ENCODE peak calls at places on chromosomes 2 and 18, in eight cellular contexts. One of them, this sample, is unnamed.

GRCh38 chr2:8418721-8419120 is 263.1 kb upstream of the ID2 start:
- DNase-seq in fibroblast of the aortic adventitia: no peak
- DNase-seq in posterior vena cava: no peak
- DNase-seq in GM13976: no peak
- DNase-seq in C1 segment of cervical spinal cord: no peak
- DNase-seq in thoracic aorta: no peak
- DNase-seq in NCI-H1105: no peak
- DNase-seq in cardiac muscle cell: no peak
- DNase-seq in this sample: no peak

GRCh38 chr2:74206180-74206688 is 7.8 kb downstream of the MTHFD2 start:
- DNase-seq in GM13976: peak; percentile 62
- DNase-seq in cardiac muscle cell: no peak
- DNase-seq in C1 segment of cervical spinal cord: no peak
- DNase-seq in posterior vena cava: no peak
- DNase-seq in NCI-H1105: no peak
- DNase-seq in thoracic aorta: no peak
- DNase-seq in fibroblast of the aortic adventitia: peak; percentile 60
- DNase-seq in this sample: no peak

GRCh38 chr2:37322368-37322767 is 2.3 kb downstream of the PRKD3 start:
- DNase-seq in posterior vena cava: no peak
- DNase-seq in thoracic aorta: no peak
- DNase-seq in NCI-H1105: no peak
- DNase-seq in fibroblast of the aortic adventitia: peak; percentile 62
- DNase-seq in GM13976: peak; percentile 19
- DNase-seq in C1 segment of cervical spinal cord: no peak
- DNase-seq in cardiac muscle cell: no peak
- DNase-seq in this sample: no peak

GRCh38 chr2:127674241-127675209 is 805 bp downstream of the LIMS2 start:
- DNase-seq in cardiac muscle cell: peak; percentile 64
- DNase-seq in fibroblast of the aortic adventitia: no peak
- DNase-seq in thoracic aorta: no peak
- DNase-seq in C1 segment of cervical spinal cord: no peak
- DNase-seq in GM13976: peak; percentile 75
- DNase-seq in posterior vena cava: no peak
- DNase-seq in NCI-H1105: no peak
- DNase-seq in this sample: no peak

GRCh38 chr2:136004920-136005319 is 19.5 kb upstream of the DARS1 start:
- DNase-seq in fibroblast of the aortic adventitia: no peak
- DNase-seq in posterior vena cava: no peak
- DNase-seq in cardiac muscle cell: no peak
- DNase-seq in thoracic aorta: no peak
- DNase-seq in GM13976: no peak
- DNase-seq in NCI-H1105: no peak
- DNase-seq in C1 segment of cervical spinal cord: no peak
- DNase-seq in this sample: no peak

GRCh38 chr2:73896362-73897239 is 3.8 kb downstream of the ACTG2 start:
- DNase-seq in GM13976: peak; percentile 51
- DNase-seq in C1 segment of cervical spinal cord: no peak
- DNase-seq in fibroblast of the aortic adventitia: peak; percentile 91
- DNase-seq in posterior vena cava: no peak
- DNase-seq in cardiac muscle cell: no peak
- DNase-seq in thoracic aorta: no peak
- DNase-seq in NCI-H1105: no peak
- DNase-seq in this sample: peak; percentile 77

GRCh38 chr2:164840458-164840929 is 1.1 kb downstream of the COBLL1 start:
- DNase-seq in GM13976: no peak
- DNase-seq in thoracic aorta: peak; percentile 11
- DNase-seq in C1 segment of cervical spinal cord: no peak
- DNase-seq in cardiac muscle cell: peak; percentile 19
- DNase-seq in posterior vena cava: peak; percentile 90
- DNase-seq in NCI-H1105: peak; percentile 19
- DNase-seq in fibroblast of the aortic adventitia: no peak
- DNase-seq in this sample: peak; percentile 51

GRCh38 chr18:79930020-79930642 is 21.3 kb downstream of the SLC66A2 start:
- DNase-seq in GM13976: no peak
- DNase-seq in thoracic aorta: no peak
- DNase-seq in NCI-H1105: no peak
- DNase-seq in cardiac muscle cell: no peak
- DNase-seq in posterior vena cava: no peak
- DNase-seq in C1 segment of cervical spinal cord: no peak
- DNase-seq in fibroblast of the aortic adventitia: peak; percentile 22
- DNase-seq in this sample: no peak

GRCh38 chr2:225399509-225399908 is at the start of gene NYAP2:
- DNase-seq in fibroblast of the aortic adventitia: no peak
- DNase-seq in thoracic aorta: no peak
- DNase-seq in cardiac muscle cell: no peak
- DNase-seq in GM13976: no peak
- DNase-seq in C1 segment of cervical spinal cord: peak; percentile 2
- DNase-seq in NCI-H1105: peak; percentile 90
- DNase-seq in posterior vena cava: no peak
- DNase-seq in this sample: no peak

GRCh38 chr2:233584210-233584609 is 17.6 kb upstream of the USP40 start:
- DNase-seq in GM13976: no peak
- DNase-seq in thoracic aorta: no peak
- DNase-seq in cardiac muscle cell: no peak
- DNase-seq in C1 segment of cervical spinal cord: no peak
- DNase-seq in fibroblast of the aortic adventitia: no peak
- DNase-seq in NCI-H1105: no peak
- DNase-seq in posterior vena cava: no peak
- DNase-seq in this sample: no peak

GRCh38 chr2:51722311-51722710 is 690.4 kb upstream of the NRXN1 start:
- DNase-seq in thoracic aorta: no peak
- DNase-seq in GM13976: no peak
- DNase-seq in NCI-H1105: no peak
- DNase-seq in cardiac muscle cell: no peak
- DNase-seq in C1 segment of cervical spinal cord: no peak
- DNase-seq in fibroblast of the aortic adventitia: peak; percentile 37
- DNase-seq in posterior vena cava: no peak
- DNase-seq in this sample: no peak

GRCh38 chr2:241312082-241312481 is 3.4 kb downstream of the HDLBP start:
- DNase-seq in posterior vena cava: no peak
- DNase-seq in fibroblast of the aortic adventitia: no peak
- DNase-seq in GM13976: no peak
- DNase-seq in cardiac muscle cell: no peak
- DNase-seq in C1 segment of cervical spinal cord: no peak
- DNase-seq in thoracic aorta: no peak
- DNase-seq in NCI-H1105: no peak
- DNase-seq in this sample: no peak

GRCh38 chr18:63365909-63366269 is 1.1 kb downstream of the KDSR start:
- DNase-seq in fibroblast of the aortic adventitia: peak; percentile 23
- DNase-seq in GM13976: peak; percentile 34
- DNase-seq in thoracic aorta: no peak
- DNase-seq in NCI-H1105: no peak
- DNase-seq in cardiac muscle cell: peak; percentile 17
- DNase-seq in posterior vena cava: no peak
- DNase-seq in C1 segment of cervical spinal cord: peak; percentile 41
- DNase-seq in this sample: no peak

GRCh38 chr2:225137971-225138370 is 95.7 kb upstream of the DOCK10 start:
- DNase-seq in NCI-H1105: no peak
- DNase-seq in cardiac muscle cell: no peak
- DNase-seq in posterior vena cava: no peak
- DNase-seq in fibroblast of the aortic adventitia: peak; percentile 8
- DNase-seq in GM13976: no peak
- DNase-seq in thoracic aorta: no peak
- DNase-seq in C1 segment of cervical spinal cord: no peak
- DNase-seq in this sample: no peak

GRCh38 chr2:42127425-42128424 is 41.4 kb upstream of the EML4 start:
- DNase-seq in fibroblast of the aortic adventitia: no peak
- DNase-seq in GM13976: peak; percentile 43
- DNase-seq in posterior vena cava: no peak
- DNase-seq in cardiac muscle cell: no peak
- DNase-seq in thoracic aorta: no peak
- DNase-seq in NCI-H1105: no peak
- DNase-seq in C1 segment of cervical spinal cord: no peak
- DNase-seq in this sample: peak; percentile 74

GRCh38 chr2:27320958-27321543 is 1.8 kb downstream of the MPV17 start:
- DNase-seq in cardiac muscle cell: no peak
- DNase-seq in thoracic aorta: no peak
- DNase-seq in fibroblast of the aortic adventitia: peak; percentile 98
- DNase-seq in GM13976: no peak
- DNase-seq in posterior vena cava: peak; percentile 90
- DNase-seq in NCI-H1105: no peak
- DNase-seq in C1 segment of cervical spinal cord: no peak
- DNase-seq in this sample: no peak

GRCh38 chr2:121778736-121779487 is 23.5 kb downstream of the TSN start:
- DNase-seq in fibroblast of the aortic adventitia: no peak
- DNase-seq in cardiac muscle cell: no peak
- DNase-seq in NCI-H1105: no peak
- DNase-seq in posterior vena cava: no peak
- DNase-seq in GM13976: no peak
- DNase-seq in thoracic aorta: no peak
- DNase-seq in C1 segment of cervical spinal cord: no peak
- DNase-seq in this sample: no peak

GRCh38 chr2:135299656-135300244 is 231.3 kb downstream of the ZRANB3 start:
- DNase-seq in posterior vena cava: no peak
- DNase-seq in GM13976: peak; percentile 49
- DNase-seq in C1 segment of cervical spinal cord: no peak
- DNase-seq in thoracic aorta: no peak
- DNase-seq in cardiac muscle cell: no peak
- DNase-seq in fibroblast of the aortic adventitia: peak; percentile 22
- DNase-seq in NCI-H1105: no peak
- DNase-seq in this sample: no peak

GRCh38 chr2:207511851-207512250 is 17.9 kb upstream of the CREB1 start:
- DNase-seq in C1 segment of cervical spinal cord: no peak
- DNase-seq in GM13976: no peak
- DNase-seq in thoracic aorta: no peak
- DNase-seq in NCI-H1105: no peak
- DNase-seq in cardiac muscle cell: no peak
- DNase-seq in posterior vena cava: no peak
- DNase-seq in fibroblast of the aortic adventitia: peak; percentile 57
- DNase-seq in this sample: no peak

GRCh38 chr18:30730915-30731314 is 311.6 kb downstream of the DSC3 start:
- DNase-seq in GM13976: no peak
- DNase-seq in fibroblast of the aortic adventitia: no peak
- DNase-seq in cardiac muscle cell: peak; percentile 7
- DNase-seq in posterior vena cava: no peak
- DNase-seq in C1 segment of cervical spinal cord: no peak
- DNase-seq in NCI-H1105: no peak
- DNase-seq in thoracic aorta: no peak
- DNase-seq in this sample: no peak

GRCh38 chr2:126898636-126899035 is at the start of gene TEX51:
- DNase-seq in NCI-H1105: no peak
- DNase-seq in GM13976: no peak
- DNase-seq in cardiac muscle cell: no peak
- DNase-seq in posterior vena cava: peak; percentile 50
- DNase-seq in thoracic aorta: no peak
- DNase-seq in fibroblast of the aortic adventitia: no peak
- DNase-seq in C1 segment of cervical spinal cord: no peak
- DNase-seq in this sample: peak; percentile 74

GRCh38 chr2:38836801-38837200 is 38.9 kb downstream of the DHX57 start:
- DNase-seq in C1 segment of cervical spinal cord: no peak
- DNase-seq in fibroblast of the aortic adventitia: no peak
- DNase-seq in cardiac muscle cell: no peak
- DNase-seq in GM13976: no peak
- DNase-seq in posterior vena cava: no peak
- DNase-seq in NCI-H1105: no peak
- DNase-seq in thoracic aorta: no peak
- DNase-seq in this sample: no peak

GRCh38 chr18:3213231-3214059 is 6.3 kb downstream of the MYOM1 start:
- DNase-seq in thoracic aorta: no peak
- DNase-seq in C1 segment of cervical spinal cord: no peak
- DNase-seq in posterior vena cava: no peak
- DNase-seq in cardiac muscle cell: no peak
- DNase-seq in GM13976: peak; percentile 53
- DNase-seq in NCI-H1105: no peak
- DNase-seq in fibroblast of the aortic adventitia: no peak
- DNase-seq in this sample: no peak

GRCh38 chr2:73981081-73981968 is 3.4 kb upstream of the TET3 start:
- DNase-seq in C1 segment of cervical spinal cord: no peak
- DNase-seq in GM13976: peak; percentile 76
- DNase-seq in thoracic aorta: no peak
- DNase-seq in cardiac muscle cell: peak; percentile 30
- DNase-seq in posterior vena cava: peak; percentile 86
- DNase-seq in fibroblast of the aortic adventitia: no peak
- DNase-seq in NCI-H1105: no peak
- DNase-seq in this sample: peak; percentile 89

GRCh38 chr2:134282638-134283400 is 28.9 kb downstream of the MGAT5 start:
- DNase-seq in C1 segment of cervical spinal cord: no peak
- DNase-seq in fibroblast of the aortic adventitia: no peak
- DNase-seq in thoracic aorta: no peak
- DNase-seq in GM13976: peak; percentile 44
- DNase-seq in NCI-H1105: no peak
- DNase-seq in cardiac muscle cell: no peak
- DNase-seq in posterior vena cava: no peak
- DNase-seq in this sample: no peak

GRCh38 chr18:59881728-59882685 is 17.8 kb upstream of the PMAIP1 start:
- DNase-seq in cardiac muscle cell: peak; percentile 27
- DNase-seq in C1 segment of cervical spinal cord: no peak
- DNase-seq in NCI-H1105: no peak
- DNase-seq in posterior vena cava: no peak
- DNase-seq in thoracic aorta: no peak
- DNase-seq in GM13976: no peak
- DNase-seq in fibroblast of the aortic adventitia: peak; percentile 53
- DNase-seq in this sample: no peak

GRCh38 chr2:27305516-27305915 is 2.7 kb downstream of the UCN start:
- DNase-seq in C1 segment of cervical spinal cord: no peak
- DNase-seq in posterior vena cava: peak; percentile 62
- DNase-seq in thoracic aorta: no peak
- DNase-seq in NCI-H1105: no peak
- DNase-seq in fibroblast of the aortic adventitia: no peak
- DNase-seq in cardiac muscle cell: no peak
- DNase-seq in GM13976: no peak
- DNase-seq in this sample: no peak

GRCh38 chr18:35616664-35617423 is 35.3 kb downstream of the GALNT1 start:
- DNase-seq in cardiac muscle cell: no peak
- DNase-seq in fibroblast of the aortic adventitia: peak; percentile 37
- DNase-seq in GM13976: peak; percentile 60
- DNase-seq in thoracic aorta: no peak
- DNase-seq in NCI-H1105: no peak
- DNase-seq in posterior vena cava: peak; percentile 81
- DNase-seq in C1 segment of cervical spinal cord: no peak
- DNase-seq in this sample: no peak